ENCODE peak calls at places on chromosomes 12 and 14, in eight cellular contexts. C is astrocyte of the cerebellum, K is fibroblast of villous mesenchyme, L is body of pancreas, O is NB4, T is heart left ventricle, E is A549, I is AG09319. W is an unnamed sample.
A peak's percentile ranks its signal among the peaks of the same experiment; 100 is the strongest.

GRCh38 chr12:52280796-52281560 is 6.5 kb downstream of the KRT86 start:
- DNase-seq in C (peak; percentile 96), K (peak; percentile 97), L (peak; percentile 77), O (no peak), T (no peak), E (peak; percentile 100), I (peak; percentile 96), W (no peak)

GRCh38 chr12:27843714-27844245 is 63.7 kb upstream of the MANSC4 start:
- DNase-seq in C (no peak), K (peak; percentile 95), L (no peak), O (no peak), T (no peak), E (no peak), I (peak; percentile 86), W (no peak)

GRCh38 chr14:91342243-91342760 is 75.3 kb downstream of the CCDC88C start:
- DNase-seq in C (no peak), K (no peak), L (no peak), O (no peak), T (no peak), E (no peak), I (no peak), W (no peak)

GRCh38 chr12:50240096-50240791 is 43.1 kb downstream of the LIMA1 start:
- DNase-seq in C (no peak), K (no peak), L (no peak), O (no peak), T (no peak), E (no peak), I (no peak), W (no peak)

GRCh38 chr14:102538598-102539543 is 29.3 kb upstream of the ANKRD9 start:
- DNase-seq in C (no peak), K (peak; percentile 32), L (no peak), O (no peak), T (no peak), E (no peak), I (no peak), W (no peak)

GRCh38 chr12:65825573-65826512 is 1.6 kb downstream of the HMGA2 start:
- DNase-seq in C (no peak), K (peak; percentile 66), L (peak; percentile 24), O (peak; percentile 69), T (peak; percentile 68), E (peak; percentile 43), I (no peak), W (peak; percentile 15)

GRCh38 chr12:105935106-105935505 is 203.6 kb downstream of the NUAK1 start:
- DNase-seq in C (no peak), K (peak; percentile 34), L (no peak), O (no peak), T (no peak), E (no peak), I (no peak), W (no peak)

GRCh38 chr14:58072288-58073071 is 79.5 kb downstream of the ARMH4 start:
- DNase-seq in C (peak; percentile 53), K (peak; percentile 69), L (peak; percentile 62), O (peak; percentile 69), T (no peak), E (peak; percentile 72), I (peak; percentile 25), W (no peak)

GRCh38 chr12:52029686-52030085 is 21.6 kb upstream of the NR4A1 start:
- DNase-seq in C (no peak), K (peak; percentile 46), L (peak; percentile 58), O (peak; percentile 79), T (no peak), E (peak; percentile 76), I (no peak), W (no peak)

GRCh38 chr14:56150645-56151345 is 32.6 kb downstream of the PELI2 start:
- DNase-seq in C (no peak), K (no peak), L (no peak), O (no peak), T (no peak), E (peak; percentile 12), I (no peak), W (no peak)

GRCh38 chr12:75694891-75695290 is 183.5 kb upstream of the KRR1 start:
- DNase-seq in C (no peak), K (no peak), L (no peak), O (no peak), T (no peak), E (no peak), I (no peak), W (no peak)

GRCh38 chr14:104196461-104197180 is 58.2 kb downstream of the KIF26A start:
- DNase-seq in C (no peak), K (no peak), L (no peak), O (peak; percentile 9), T (no peak), E (no peak), I (no peak), W (no peak)

GRCh38 chr14:78162202-78162601 is 8.0 kb upstream of the NRXN3 start:
- DNase-seq in C (peak; percentile 27), K (no peak), L (no peak), O (peak; percentile 58), T (no peak), E (no peak), I (no peak), W (no peak)

GRCh38 chr12:93229494-93230310 is 148.0 kb upstream of the NUDT4 start:
- DNase-seq in C (no peak), K (peak; percentile 92), L (no peak), O (peak; percentile 44), T (no peak), E (peak; percentile 61), I (peak; percentile 86), W (no peak)

GRCh38 chr14:99316281-99317163 is 44.5 kb upstream of the BCL11B start:
- DNase-seq in C (no peak), K (no peak), L (no peak), O (no peak), T (no peak), E (peak; percentile 87), I (no peak), W (no peak)

GRCh38 chr12:132329739-132330548 is 555 bp upstream of the GALNT9 start:
- DNase-seq in C (no peak), K (no peak), L (no peak), O (no peak), T (no peak), E (no peak), I (no peak), W (no peak)

GRCh38 chr12:69885656-69886055 is 60.6 kb downstream of the MYRFL start:
- DNase-seq in C (no peak), K (no peak), L (no peak), O (no peak), T (no peak), E (no peak), I (no peak), W (no peak)

GRCh38 chr12:108812324-108812723 is 45.1 kb downstream of the SSH1 start:
- DNase-seq in C (no peak), K (no peak), L (no peak), O (no peak), T (no peak), E (no peak), I (no peak), W (no peak)

GRCh38 chr14:74531467-74531866 is 37.9 kb downstream of the ISCA2 start:
- DNase-seq in C (no peak), K (peak; percentile 69), L (no peak), O (peak; percentile 35), T (peak; percentile 69), E (peak; percentile 58), I (no peak), W (no peak)
- TF ChIP-seq CTCF in C (peak; percentile 25), K (peak; percentile 52), L (no peak), O (no peak), T (peak; percentile 19), E (no peak), I (peak; percentile 30), W (no peak)

GRCh38 chr14:31270196-31270772 is 62.7 kb upstream of the HECTD1 start:
- DNase-seq in C (no peak), K (no peak), L (no peak), O (peak; percentile 29), T (no peak), E (peak; percentile 53), I (no peak), W (no peak)
- TF ChIP-seq CTCF in C (peak; percentile 6), K (peak; percentile 11), L (no peak), O (peak; percentile 22), T (no peak), E (peak; percentile 14), I (peak; percentile 24), W (no peak)

GRCh38 chr12:42892702-42893101 is 303.2 kb upstream of the PRICKLE1 start:
- DNase-seq in C (no peak), K (no peak), L (no peak), O (no peak), T (no peak), E (no peak), I (no peak), W (no peak)
- TF ChIP-seq CTCF in C (no peak), K (no peak), L (no peak), O (no peak), T (no peak), E (no peak), I (no peak), W (no peak)

GRCh38 chr12:67937822-67938221 is 51.4 kb upstream of the IFNG-AS1 start:
- DNase-seq in C (no peak), K (no peak), L (no peak), O (no peak), T (no peak), E (no peak), I (no peak), W (no peak)
- TF ChIP-seq CTCF in C (no peak), K (no peak), L (no peak), O (no peak), T (no peak), E (no peak), I (no peak), W (no peak)